ENCODE peak calls at places on chromosomes 11 and 22, in five cellular contexts. J is PC-9, I is brain microvascular endothelial cell, W is heart right ventricle, D is MM.1S. N is an unnamed sample.

GRCh38 chr11:18394928-18395734 is 768 bp downstream of the LDHA start:
- DNase-seq in J (peak; percentile 10), I (peak; percentile 7), W (peak; percentile 21), D (peak; percentile 50), N (no peak)

GRCh38 chr11:69280451-69280850 is 13.5 kb upstream of the MYEOV start:
- DNase-seq in J (peak; percentile 65), I (peak; percentile 60), W (no peak), D (no peak), N (no peak)

GRCh38 chr11:119372260-119373058 is 9.0 kb downstream of the USP2 start:
- DNase-seq in J (no peak), I (no peak), W (no peak), D (no peak), N (no peak)

GRCh38 chr11:113195728-113196127 is 118.7 kb upstream of the TTC12 start:
- DNase-seq in J (no peak), I (no peak), W (no peak), D (no peak), N (no peak)

GRCh38 chr22:40220316-40221054 is 42.8 kb downstream of the TNRC6B start:
- DNase-seq in J (no peak), I (no peak), W (no peak), D (no peak), N (no peak)

GRCh38 chr11:133901316-133901715 is 55.5 kb downstream of the IGSF9B start:
- DNase-seq in J (no peak), I (no peak), W (no peak), D (no peak), N (no peak)

GRCh38 chr11:78432058-78432515 is 14.5 kb upstream of the GAB2 start:
- DNase-seq in J (peak; percentile 29), I (no peak), W (no peak), D (peak; percentile 9), N (no peak)

GRCh38 chr11:75603791-75604736 is 42.0 kb downstream of the SERPINH1 start:
- DNase-seq in J (peak; percentile 16), I (peak; percentile 77), W (no peak), D (no peak), N (peak; percentile 59)

GRCh38 chr11:73141309-73142127 is 600 bp downstream of the FCHSD2 start:
- DNase-seq in J (peak; percentile 74), I (peak; percentile 52), W (peak; percentile 80), D (peak; percentile 79), N (no peak)

GRCh38 chr11:126282361-126282741 is 542 bp upstream of the TIRAP start:
- DNase-seq in J (peak; percentile 28), I (peak; percentile 39), W (peak; percentile 48), D (no peak), N (no peak)

GRCh38 chr11:117690484-117691205 is 106.4 kb downstream of the DSCAML1 start:
- DNase-seq in J (no peak), I (no peak), W (no peak), D (no peak), N (no peak)

GRCh38 chr11:18526130-18526520 is 617 bp downstream of the TSG101 start:
- DNase-seq in J (no peak), I (no peak), W (no peak), D (no peak), N (no peak)

GRCh38 chr11:17351510-17352176 is at the start of gene NCR3LG1:
- DNase-seq in J (peak; percentile 24), I (peak; percentile 52), W (peak; percentile 33), D (no peak), N (peak; percentile 5)

GRCh38 chr11:17036666-17037658 is 22.7 kb upstream of the PLEKHA7 start:
- DNase-seq in J (no peak), I (no peak), W (no peak), D (no peak), N (no peak)

GRCh38 chr11:469684-470667 is 19.9 kb downstream of the PTDSS2 start:
- DNase-seq in J (no peak), I (peak; percentile 54), W (peak; percentile 50), D (no peak), N (no peak)

GRCh38 chr11:69573751-69574382 is 67.1 kb upstream of the CCND1 start:
- DNase-seq in J (no peak), I (no peak), W (no peak), D (no peak), N (no peak)

GRCh38 chr22:30552719-30553118 is 6.2 kb upstream of the SEC14L6 start:
- DNase-seq in J (no peak), I (no peak), W (no peak), D (no peak), N (no peak)

GRCh38 chr11:77196961-77197360 is 68.9 kb downstream of the MYO7A start:
- DNase-seq in J (no peak), I (no peak), W (no peak), D (no peak), N (no peak)

GRCh38 chr11:30016588-30017363 is at the start of gene KCNA4:
- DNase-seq in J (no peak), I (no peak), W (peak; percentile 13), D (peak; percentile 36), N (no peak)

GRCh38 chr11:134365011-134365925 is 33.5 kb downstream of the GLB1L2 start:
- DNase-seq in J (no peak), I (no peak), W (no peak), D (no peak), N (no peak)

GRCh38 chr22:36027960-36028645 is 521 bp downstream of the RBFOX2 start:
- DNase-seq in J (no peak), I (no peak), W (peak; percentile 36), D (peak; percentile 52), N (no peak)

GRCh38 chr11:34633990-34634725 is 13.3 kb downstream of the EHF start:
- DNase-seq in J (no peak), I (no peak), W (no peak), D (peak; percentile 64), N (no peak)

GRCh38 chr11:96741068-96741467 is 351.3 kb downstream of the JRKL start:
- DNase-seq in J (no peak), I (no peak), W (no peak), D (no peak), N (no peak)

GRCh38 chr11:118621071-118621815 is 13.8 kb downstream of the PHLDB1 start:
- DNase-seq in J (peak; percentile 91), I (peak; percentile 90), W (peak; percentile 93), D (no peak), N (no peak)

GRCh38 chr11:64788321-64789215 is 10.2 kb upstream of the SF1 start:
- DNase-seq in J (no peak), I (no peak), W (no peak), D (no peak), N (no peak)
- H3K36me3 ChIP-seq in J (no peaks in the 10 kb centered on the region), I (peaks cover 7% of the 10 kb centered on the region), W (no peaks in the 10 kb centered on the region), D (no peaks in the 10 kb centered on the region), N (peaks cover 10% of the 10 kb centered on the region)

GRCh38 chr11:108167624-108168023 is 46.3 kb downstream of the ACAT1 start:
- DNase-seq in J (no peak), I (no peak), W (no peak), D (no peak), N (no peak)
- H3K36me3 ChIP-seq in J (peaks cover 37% of the 10 kb centered on the region), I (peaks cover 25% of the 10 kb centered on the region), W (peaks cover 23% of the 10 kb centered on the region), D (peaks cover 8% of the 10 kb centered on the region), N (peaks cover 2% of the 10 kb centered on the region)

GRCh38 chr22:49792107-49792506 is 35.6 kb downstream of the BRD1 start:
- DNase-seq in J (no peak), I (no peak), W (no peak), D (no peak), N (no peak)

GRCh38 chr22:49795521-49795920 is 32.2 kb downstream of the BRD1 start:
- DNase-seq in J (no peak), I (no peak), W (no peak), D (no peak), N (no peak)

GRCh38 chr22:49791682-49792081 is 36.0 kb downstream of the BRD1 start:
- DNase-seq in J (no peak), I (no peak), W (no peak), D (no peak), N (no peak)

GRCh38 chr22:49793296-49793695 is 34.4 kb downstream of the BRD1 start:
- DNase-seq in J (no peak), I (no peak), W (no peak), D (no peak), N (no peak)

DNA sequence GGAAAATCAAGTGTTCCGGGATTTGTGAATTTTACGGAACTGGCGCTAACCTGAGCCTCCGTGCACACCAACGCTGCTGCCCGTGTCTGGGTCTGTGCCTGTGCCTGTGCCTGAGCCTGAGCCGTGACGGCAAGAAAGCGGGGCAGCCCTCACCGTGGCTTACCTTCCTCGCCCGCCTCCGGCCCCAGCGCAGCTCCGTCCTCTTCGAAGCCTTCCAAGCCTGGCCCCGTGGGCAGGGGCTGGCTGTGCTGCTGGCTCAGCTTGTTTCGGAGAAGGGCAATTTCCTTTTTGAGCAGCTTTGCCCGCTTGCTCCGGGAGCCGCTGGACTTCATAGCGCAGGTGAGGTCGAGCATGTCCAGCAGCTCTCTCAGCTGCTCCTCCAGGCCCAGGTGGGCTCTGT is 33.8 kb downstream of the BRD1 start:
- DNase-seq in J (no peak), I (no peak), W (no peak), D (no peak), N (no peak)
- H3K36me3 ChIP-seq in J (peaks cover 42% of the 10 kb centered on the region), I (peaks cover 68% of the 10 kb centered on the region), W (peaks cover 44% of the 10 kb centered on the region), D (peaks cover 19% of the 10 kb centered on the region), N (peaks cover 58% of the 10 kb centered on the region)

GRCh38 chr11:47176328-47177228 is at the start of gene ARFGAP2:
- DNase-seq in J (peak; percentile 97), I (peak; percentile 93), W (peak; percentile 96), D (peak; percentile 97), N (peak; percentile 76)
- H3K36me3 ChIP-seq in J (peaks cover 20% of the 10 kb centered on the region), I (peaks cover 36% of the 10 kb centered on the region), W (peaks cover 14% of the 10 kb centered on the region), D (peaks cover 4% of the 10 kb centered on the region), N (peaks cover 25% of the 10 kb centered on the region)

DNA sequence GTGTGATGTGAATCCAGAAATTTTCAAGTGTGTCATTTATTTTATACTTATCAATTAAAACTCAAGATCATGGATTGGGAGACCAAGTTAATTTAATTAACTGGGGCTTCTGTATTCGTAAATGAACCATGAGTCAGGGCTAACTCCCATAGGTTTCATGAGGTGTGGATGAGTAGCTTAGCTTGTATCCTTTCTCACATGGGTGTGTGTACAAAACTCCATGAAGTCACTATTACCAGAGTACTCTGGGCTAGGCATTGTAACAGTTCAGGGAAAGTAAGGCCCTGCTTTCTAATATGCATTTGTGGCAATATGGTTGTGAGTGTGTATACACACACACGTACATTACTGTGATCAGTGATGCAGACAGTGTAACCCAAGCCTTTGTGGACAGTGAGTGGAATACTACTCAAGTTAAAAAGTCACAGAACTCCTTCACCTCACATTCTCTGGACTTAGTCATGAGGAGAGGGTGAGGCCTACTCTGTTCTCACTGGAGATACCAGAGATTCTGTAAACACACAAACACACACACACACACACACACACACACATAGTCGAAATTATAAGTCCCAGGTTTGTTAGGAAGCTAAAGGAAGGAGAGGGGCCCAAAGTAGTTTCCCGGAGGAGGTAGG is 3.5 kb downstream of the CNTF start:
- DNase-seq in J (no peak), I (peak; percentile 75), W (no peak), D (no peak), N (no peak)
- H3K36me3 ChIP-seq in J (peaks cover 34% of the 10 kb centered on the region), I (peaks cover 17% of the 10 kb centered on the region), W (peaks cover 20% of the 10 kb centered on the region), D (no peaks in the 10 kb centered on the region), N (peaks cover 4% of the 10 kb centered on the region)